ENCODE peak calls at places on chromosomes 12 and 14, in six cellular contexts. O, W, C, M, G and Q are unnamed samples.

GRCh38 chr14:61231810-61232209 is 49.3 kb downstream of the TMEM30B start:
- DNase-seq in C (no peak), M (no peak), W (no peak), O (no peak), G (no peak), Q (no peak)

GRCh38 chr12:112381421-112381897 is 772 bp downstream of the HECTD4 start:
- DNase-seq in W (peak), O (peak), C (no peak), M (peak), G (peak), Q (no peak)

GRCh38 chr12:55842681-55843429 is at the start of gene MMP19:
- DNase-seq in G (peak), O (peak), W (no peak), C (no peak), M (no peak), Q (no peak)

GRCh38 chr12:120469450-120470149 is at the start of gene SRSF9:
- DNase-seq in G (peak), M (peak), W (peak), C (peak), O (peak), Q (peak)

GRCh38 chr14:55327179-55327578 is 56.0 kb downstream of the FBXO34 start:
- DNase-seq in O (no peak), M (no peak), C (no peak), W (no peak), G (no peak), Q (no peak)

GRCh38 chr14:92651106-92651792 is 97.2 kb downstream of the LGMN start:
- DNase-seq in O (no peak), C (no peak), M (no peak), G (no peak), W (peak), Q (no peak)

GRCh38 chr12:109467978-109468676 is 9.0 kb downstream of the KCTD10 start:
- DNase-seq in M (no peak), O (no peak), C (no peak), G (no peak), W (no peak), Q (no peak)

GRCh38 chr14:29749327-29749726 is 178.3 kb downstream of the PRKD1 start:
- DNase-seq in G (peak), O (peak), W (no peak), M (no peak), C (no peak), Q (peak)

GRCh38 chr14:102029956-102030355 is 56.9 kb downstream of the HSP90AA1 start:
- DNase-seq in O (peak), W (no peak), G (peak), M (no peak), C (no peak), Q (no peak)

GRCh38 chr14:96582995-96583394 is 80.8 kb downstream of the PAPOLA start:
- DNase-seq in O (no peak), W (no peak), G (no peak), M (no peak), C (no peak), Q (no peak)

GRCh38 chr12:6635375-6635855 is 344 bp downstream of the LPAR5 start:
- DNase-seq in G (no peak), M (no peak), C (no peak), O (no peak), W (no peak), Q (no peak)

GRCh38 chr12:131487379-131488129 is 223.3 kb upstream of the SFSWAP start:
- DNase-seq in G (peak), C (no peak), W (no peak), O (peak), M (no peak), Q (no peak)

GRCh38 chr12:13000616-13000934 is 510 bp upstream of the HEBP1 start:
- DNase-seq in C (no peak), W (no peak), O (peak), M (peak), G (no peak), Q (peak)

GRCh38 chr14:22465201-22465835 is 123.7 kb downstream of the DAD1 start:
- DNase-seq in W (no peak), G (no peak), C (no peak), M (no peak), O (peak), Q (no peak)

GRCh38 chr14:105337966-105338365 is 23.4 kb downstream of the PACS2 start:
- DNase-seq in G (no peak), W (no peak), C (no peak), M (no peak), O (no peak), Q (no peak)

GRCh38 chr14:60188115-60188514 is 22.9 kb upstream of the DHRS7 start:
- DNase-seq in W (no peak), G (no peak), M (peak), O (peak), C (no peak), Q (peak)

GRCh38 chr14:23661542-23661941 is 25.4 kb downstream of the DHRS2 start:
- DNase-seq in C (no peak), O (no peak), M (no peak), G (no peak), W (no peak), Q (no peak)

GRCh38 chr14:97270308-97270707 is 473.1 kb downstream of the VRK1 start:
- DNase-seq in W (no peak), O (no peak), C (no peak), G (no peak), M (no peak), Q (no peak)

GRCh38 chr14:49732896-49733295 is 35.1 kb upstream of the KLHDC2 start:
- DNase-seq in M (no peak), O (no peak), W (no peak), G (no peak), C (no peak), Q (no peak)

GRCh38 chr14:52307376-52307775 is 6.7 kb upstream of the PTGER2 start:
- DNase-seq in W (no peak), M (no peak), C (peak), O (no peak), G (no peak), Q (no peak)

GRCh38 chr14:36519431-36520321 is at the start of gene NKX2-1:
- DNase-seq in W (no peak), G (peak), O (peak), C (peak), M (peak), Q (peak)

GRCh38 chr12:108787539-108787938 is 56.2 kb upstream of the CORO1C start:
- DNase-seq in C (no peak), O (no peak), M (no peak), W (no peak), G (no peak), Q (no peak)

GRCh38 chr12:101407054-101407437 is 526 bp downstream of the ARL1 start:
- DNase-seq in M (peak), W (no peak), C (no peak), G (no peak), O (peak), Q (no peak)

GRCh38 chr12:3142386-3142785 is 65.2 kb downstream of the TSPAN9 start:
- DNase-seq in C (no peak), M (no peak), W (no peak), G (no peak), O (no peak), Q (no peak)